ENCODE peak calls at places on chromosomes 13 and 19, in seven cellular contexts. F is CD4-positive, CD25-positive, alpha-beta regulatory T cell; L is cardiac muscle cell; D is CD8-positive, alpha-beta T cell; A is pancreas; Q is suprapubic skin; S is astrocyte. H is an unnamed sample. For H3K4me1 and H3K36me3, the result is how much of the 10 kb centered on the place peaks cover.

GRCh38 chr13:110047511-110047910 is 259.4 kb downstream of the COL4A1 start:
- DNase-seq in F (no peak), L (peak), D (no peak), A (peak), Q (no peak), S (peak), H (no peak)

GRCh38 chr19:33499671-33500506 is 21.7 kb downstream of the PEPD start:
- DNase-seq in F (no peak), L (no peak), D (no peak), A (peak), Q (no peak), S (no peak), H (no peak)

GRCh38 chr19:52227196-52227940 is 37.5 kb downstream of the PPP2R1A start:
- DNase-seq in F (no peak), L (no peak), D (no peak), A (no peak), Q (no peak), S (no peak), H (no peak)

GRCh38 chr13:76976488-76976887 is 15.4 kb upstream of the CLN5 start:
- DNase-seq in F (peak), L (no peak), D (no peak), A (no peak), Q (no peak), S (peak), H (peak)

GRCh38 chr13:31747966-31748365 is 8.6 kb downstream of the RXFP2 start:
- DNase-seq in F (no peak), L (no peak), D (no peak), A (no peak), Q (no peak), S (no peak), H (no peak)

GRCh38 chr19:10086032-10086903 is at the start of gene SHFL:
- DNase-seq in F (peak), L (peak), D (peak), A (peak), Q (no peak), S (peak), H (peak)

GRCh38 chr19:19645233-19645870 is 1.9 kb upstream of the GMIP start:
- DNase-seq in F (no peak), L (no peak), D (no peak), A (no peak), Q (no peak), S (no peak), H (no peak)

GRCh38 chr13:49097374-49097773 is 121.7 kb downstream of the FNDC3A start:
- DNase-seq in F (no peak), L (peak), D (no peak), A (no peak), Q (no peak), S (peak), H (no peak)

GRCh38 chr13:94169783-94170513 is 309.5 kb downstream of the DCT start:
- DNase-seq in F (no peak), L (peak), D (no peak), A (no peak), Q (no peak), S (peak), H (no peak)

GRCh38 chr19:51531349-51532315 is at the start of gene SIGLEC6:
- DNase-seq in F (no peak), L (no peak), D (no peak), A (no peak), Q (no peak), S (no peak), H (no peak)

GRCh38 chr13:99948411-99948810 is 23.2 kb downstream of the ZIC5 start:
- DNase-seq in F (no peak), L (no peak), D (no peak), A (no peak), Q (no peak), S (no peak), H (no peak)

GRCh38 chr19:5075603-5076002 is 106.7 kb downstream of the KDM4B start:
- DNase-seq in F (no peak), L (no peak), D (peak), A (no peak), Q (no peak), S (no peak), H (no peak)

GRCh38 chr13:39148513-39148961 is 110.3 kb downstream of the NHLRC3 start:
- DNase-seq in F (no peak), L (peak), D (no peak), A (no peak), Q (no peak), S (peak), H (no peak)

GRCh38 chr13:87680298-87680697 is 9.1 kb downstream of the SLITRK5 start:
- DNase-seq in F (no peak), L (no peak), D (no peak), A (no peak), Q (no peak), S (no peak), H (no peak)

GRCh38 chr13:94228781-94229180 is 250.7 kb downstream of the DCT start:
- DNase-seq in F (no peak), L (peak), D (no peak), A (no peak), Q (no peak), S (no peak), H (no peak)

GRCh38 chr13:59982631-59983382 is 180.9 kb downstream of the DIAPH3 start:
- DNase-seq in F (no peak), L (peak), D (no peak), A (no peak), Q (no peak), S (peak), H (no peak)

GRCh38 chr19:1860821-1861598 is 2.4 kb downstream of the KLF16 start:
- DNase-seq in F (no peak), L (no peak), D (no peak), A (no peak), Q (no peak), S (no peak), H (no peak)
- H3K4me1 ChIP-seq in F (half or more), L (under half), D (half or more), A (under half), Q (half or more), S (under half), H (half or more)

GRCh38 chr19:13004273-13004672 is 9.0 kb downstream of the NFIX start:
- DNase-seq in F (no peak), L (no peak), D (no peak), A (no peak), Q (no peak), S (no peak), H (no peak)
- H3K27ac ChIP-seq in F (no peak), L (no peak), D (no peak), A (no peak), Q (peak), S (no peak), H (no peak)

GRCh38 chr19:41303941-41304340 is 6.0 kb upstream of the CCDC97 start:
- DNase-seq in F (no peak), L (no peak), D (peak), A (peak), Q (no peak), S (no peak), H (peak)
- H3K36me3 ChIP-seq in F (half or more), L (half or more), D (under half), A (half or more), Q (half or more), S (half or more), H (half or more)

DNA sequence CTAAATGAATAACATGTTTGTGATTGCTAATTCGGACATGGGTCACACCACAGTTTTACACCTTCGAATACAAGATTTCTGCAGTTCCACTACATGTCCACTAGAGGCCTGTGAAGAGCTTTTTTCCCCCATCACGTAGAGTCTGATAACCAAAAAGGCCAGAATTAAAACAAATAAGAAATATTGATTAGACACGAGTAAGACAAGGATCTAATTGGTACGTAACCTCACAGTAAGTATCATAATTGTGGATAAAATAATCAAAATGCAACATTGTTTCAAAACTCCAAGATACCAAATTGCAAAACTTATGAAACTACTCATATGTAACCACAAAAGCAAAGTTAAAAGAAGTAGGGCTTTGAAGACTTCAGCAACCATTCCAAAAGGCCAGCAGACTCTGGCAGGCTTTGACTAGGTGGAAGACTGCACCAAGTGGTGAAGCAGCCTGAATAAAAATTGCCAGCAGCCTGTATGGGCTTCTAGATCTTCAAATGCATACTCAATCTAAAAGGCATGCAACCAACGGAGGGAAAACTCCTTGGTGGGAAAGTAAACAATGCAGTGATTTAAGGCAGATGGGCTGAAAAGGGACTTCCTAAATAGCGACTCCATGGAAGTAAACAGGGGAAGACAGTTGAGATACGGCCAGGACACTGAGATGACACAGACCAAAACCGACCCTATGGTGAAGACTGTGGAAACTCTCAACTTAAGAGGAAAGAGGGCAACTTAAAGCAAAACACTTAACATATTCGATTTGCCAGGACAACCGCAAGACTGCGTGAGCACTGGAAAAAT is 56.7 kb downstream of the STARD13 start:
- DNase-seq in F (no peak), L (peak), D (no peak), A (no peak), Q (no peak), S (peak), H (peak)
- H3K4me1 ChIP-seq in F (under half), L (under half), D (under half), A (under half), Q (under half), S (under half), H (under half)

GRCh38 chr19:38211779-38212178 is 12.2 kb downstream of the DPF1 start:
- DNase-seq in F (no peak), L (no peak), D (no peak), A (no peak), Q (peak), S (no peak), H (no peak)
- H3K27ac ChIP-seq in F (no peak), L (no peak), D (no peak), A (no peak), Q (no peak), S (no peak), H (no peak)

DNA sequence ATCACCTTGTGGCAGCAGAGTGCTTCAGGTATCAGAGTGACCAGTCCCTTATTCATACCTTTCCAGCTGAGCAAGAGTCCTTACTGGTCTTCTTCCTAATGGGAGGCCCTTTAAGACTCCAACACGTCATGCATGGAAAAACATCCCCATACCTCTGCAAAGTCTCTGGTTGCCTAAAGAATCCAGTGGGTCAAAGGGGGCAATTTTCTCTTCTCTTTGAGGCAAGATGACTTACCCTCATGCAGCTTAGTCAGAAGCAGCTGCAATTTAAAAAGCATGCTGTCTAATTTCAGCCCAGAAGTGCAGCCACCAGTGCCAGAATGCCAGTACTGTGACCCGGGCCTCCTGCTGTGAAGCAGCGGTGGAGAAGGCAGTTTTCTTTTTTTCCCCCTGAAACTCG is 18.7 kb downstream of the PPP5C start:
- DNase-seq in F (no peak), L (no peak), D (no peak), A (no peak), Q (peak), S (peak), H (no peak)
- H3K36me3 ChIP-seq in F (under half), L (under half), D (under half), A (under half), Q (under half), S (under half), H (under half)

GRCh38 chr19:42110658-42111057 is 21.6 kb downstream of the POU2F2 start:
- DNase-seq in F (no peak), L (no peak), D (no peak), A (no peak), Q (no peak), S (no peak), H (no peak)
- H3K4me1 ChIP-seq in F (under half), L (under half), D (under half), A (under half), Q (under half), S (half or more), H (under half)

DNA sequence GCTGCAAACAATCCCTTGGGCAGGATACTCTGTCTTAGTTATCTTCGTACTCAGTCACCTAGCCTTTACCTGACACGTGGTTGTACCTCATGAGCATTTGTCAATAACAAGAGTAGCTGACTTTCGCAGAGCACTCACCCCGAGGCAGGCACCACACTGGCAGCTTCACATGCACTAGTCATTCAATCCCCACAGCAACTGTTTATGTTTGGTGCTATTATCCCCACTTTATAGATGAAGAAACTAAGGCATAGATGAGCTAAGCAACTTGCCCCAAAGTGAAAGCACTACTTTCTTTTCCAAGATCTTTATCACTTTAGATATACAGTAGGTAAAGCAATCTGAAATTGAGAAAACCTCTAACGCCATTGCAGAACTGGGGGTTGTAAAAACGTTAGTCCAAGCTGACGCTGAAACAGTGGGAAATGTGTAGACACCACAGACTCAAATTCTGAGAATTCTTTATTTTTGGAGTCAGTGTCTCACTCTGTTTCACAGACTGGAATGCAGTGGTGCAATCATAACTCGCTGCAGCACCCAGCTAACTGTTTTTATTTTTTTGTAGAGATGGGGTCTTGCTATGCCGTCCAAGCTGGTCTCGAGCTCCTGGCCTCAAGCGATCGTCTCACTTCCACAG is 446.0 kb downstream of the FOXO1 start:
- DNase-seq in F (no peak), L (peak), D (no peak), A (no peak), Q (no peak), S (peak), H (peak)
- H3K27ac ChIP-seq in F (peak), L (no peak), D (no peak), A (peak), Q (peak), S (no peak), H (no peak)

H was measured in CD4-positive, alpha-beta memory T cell.